ENCODE peak calls at places on chromosomes 4 and X, in nine cellular contexts. C is GM06990, I is AG04450, K is dorsolateral prefrontal cortex, R is stomach, W is fibroblast of mammary gland, F is AG09309, A is B cell, Z is RWPE1. D is an unnamed sample.

GRCh38 chr4:41202356-41202755 is 12.0 kb downstream of the APBB2 start:
- DNase-seq in A (no peak), R (no peak), F (no peak), Z (no peak), C (no peak), W (no peak), K (no peak), I (no peak), D (no peak)

GRCh38 chrX:7514871-7515599 is 327.9 kb upstream of the VCX start:
- DNase-seq in K (no peak), A (no peak), I (no peak), Z (no peak), C (no peak), R (no peak), W (peak), F (no peak), D (no peak)

GRCh38 chr4:123843137-123843536 is 446.5 kb downstream of the SPRY1 start:
- DNase-seq in Z (no peak), K (no peak), R (no peak), W (peak), F (no peak), I (no peak), A (no peak), C (no peak), D (no peak)

GRCh38 chrX:151396042-151396826 is 772 bp upstream of the VMA21 start:
- DNase-seq in Z (peak), I (peak), R (no peak), A (peak), W (peak), C (peak), K (no peak), F (peak), D (no peak)

GRCh38 chr4:156977435-156978160 is 6.0 kb upstream of the PDGFC start:
- DNase-seq in W (peak), Z (no peak), R (no peak), C (no peak), F (peak), K (no peak), A (no peak), I (peak), D (no peak)

GRCh38 chrX:9859711-9860555 is 73.7 kb downstream of the SHROOM2 start:
- DNase-seq in Z (no peak), C (no peak), F (peak), R (no peak), W (peak), K (no peak), A (no peak), I (no peak), D (no peak)

GRCh38 chrX:155864655-155865054 is 16.5 kb upstream of the VAMP7 start:
- DNase-seq in F (no peak), C (no peak), R (no peak), I (no peak), W (peak), Z (peak), A (no peak), K (no peak), D (no peak)

GRCh38 chr4:88976514-88977035 is 80.4 kb downstream of the FAM13A start:
- DNase-seq in C (no peak), A (no peak), F (no peak), W (no peak), I (no peak), K (no peak), R (no peak), Z (no peak), D (no peak)

GRCh38 chrX:129781134-129782014 is 1.6 kb downstream of the SASH3 start:
- DNase-seq in K (no peak), R (peak), I (no peak), Z (no peak), A (peak), F (no peak), W (no peak), C (peak), D (no peak)

GRCh38 chr4:41179086-41179374 is 35.3 kb downstream of the APBB2 start:
- DNase-seq in A (no peak), Z (no peak), C (no peak), I (no peak), R (no peak), W (no peak), F (no peak), K (no peak), D (no peak)

GRCh38 chrX:149512225-149512885 is 7.2 kb upstream of the IDS start:
- DNase-seq in A (peak), C (no peak), K (peak), F (no peak), I (no peak), Z (no peak), W (peak), R (peak), D (peak)

GRCh38 chr4:1369484-1370079 is 22.6 kb downstream of the UVSSA start:
- DNase-seq in R (no peak), I (no peak), A (no peak), K (no peak), C (no peak), F (no peak), Z (no peak), W (no peak), D (no peak)

GRCh38 chrX:20472148-20472547 is 205.4 kb upstream of the RPS6KA3 start:
- DNase-seq in I (no peak), K (no peak), R (no peak), C (no peak), W (no peak), F (no peak), A (no peak), Z (no peak), D (no peak)

GRCh38 chrX:96204928-96205327 is 479.7 kb upstream of the DIAPH2 start:
- DNase-seq in Z (no peak), I (no peak), C (no peak), K (no peak), A (no peak), W (no peak), R (no peak), F (no peak), D (no peak)

GRCh38 chr4:742096-742741 is 36.6 kb downstream of the PCGF3 start:
- DNase-seq in Z (no peak), I (no peak), A (no peak), F (no peak), W (no peak), R (no peak), K (no peak), C (no peak), D (no peak)

GRCh38 chr4:94621491-94622080 is 136.2 kb upstream of the BMPR1B start:
- DNase-seq in Z (peak), C (peak), F (no peak), I (no peak), A (no peak), R (no peak), W (peak), K (no peak), D (no peak)

GRCh38 chr4:69823481-69824186 is 36.3 kb downstream of the SULT1E1 start:
- DNase-seq in C (no peak), Z (peak), A (no peak), I (no peak), K (no peak), R (peak), F (no peak), W (peak), D (no peak)

GRCh38 chr4:47705326-47705981 is 132.4 kb downstream of the CORIN start:
- DNase-seq in W (peak), F (no peak), R (no peak), K (no peak), A (no peak), C (no peak), Z (peak), I (no peak), D (no peak)

GRCh38 chr4:41525129-41525528 is 12.8 kb upstream of the LIMCH1 start:
- DNase-seq in Z (peak), K (no peak), C (no peak), W (no peak), R (no peak), A (no peak), I (peak), F (no peak), D (no peak)

GRCh38 chrX:136204571-136204970 is 46.6 kb downstream of the MAP7D3 start:
- DNase-seq in W (peak), A (no peak), C (no peak), R (no peak), I (no peak), F (no peak), K (no peak), Z (no peak), D (no peak)

GRCh38 chrX:38335382-38335781 is 8.1 kb upstream of the RPGR start:
- DNase-seq in I (no peak), C (no peak), A (no peak), K (no peak), Z (no peak), F (no peak), R (no peak), W (no peak), D (no peak)
- TF ChIP-seq CTCF in I (peak), C (no peak), A (no peak), K (peak), Z (no peak), F (peak), R (no peak), W (peak), D (no peak)

GRCh38 chr4:65943076-65943475 is 272.8 kb upstream of the EPHA5 start:
- DNase-seq in F (peak), A (no peak), Z (peak), R (no peak), C (no peak), W (peak), I (no peak), K (no peak), D (no peak)
- TF ChIP-seq CTCF in F (no peak), A (no peak), Z (no peak), R (no peak), C (no peak), W (no peak), I (no peak), K (no peak), D (no peak)

DNA sequence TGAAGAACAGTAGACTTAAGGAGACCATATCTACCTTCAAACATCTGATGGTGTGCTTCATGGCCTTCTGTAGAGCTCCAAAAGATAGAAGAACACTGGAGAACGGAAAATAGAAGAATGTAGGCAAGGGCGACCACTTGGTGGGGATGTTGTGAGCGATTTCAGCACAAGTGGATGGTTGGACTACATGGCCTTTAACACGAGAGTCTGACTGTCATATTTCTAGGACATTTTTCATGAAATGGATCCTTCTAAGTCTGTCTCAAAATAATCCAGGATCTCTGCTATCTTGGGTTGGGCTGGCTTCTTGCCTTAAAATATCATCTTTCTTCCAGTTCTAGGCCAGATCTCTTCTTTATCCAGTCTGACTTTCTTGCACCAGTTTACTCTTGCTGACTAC is 1.3 kb upstream of the MID1IP1 start:
- DNase-seq in C (no peak), R (no peak), W (peak), A (no peak), F (no peak), I (no peak), Z (no peak), K (no peak), D (no peak)
- TF ChIP-seq CTCF in C (no peak), R (no peak), W (no peak), A (no peak), F (no peak), I (no peak), Z (no peak), K (peak), D (no peak)

DNA sequence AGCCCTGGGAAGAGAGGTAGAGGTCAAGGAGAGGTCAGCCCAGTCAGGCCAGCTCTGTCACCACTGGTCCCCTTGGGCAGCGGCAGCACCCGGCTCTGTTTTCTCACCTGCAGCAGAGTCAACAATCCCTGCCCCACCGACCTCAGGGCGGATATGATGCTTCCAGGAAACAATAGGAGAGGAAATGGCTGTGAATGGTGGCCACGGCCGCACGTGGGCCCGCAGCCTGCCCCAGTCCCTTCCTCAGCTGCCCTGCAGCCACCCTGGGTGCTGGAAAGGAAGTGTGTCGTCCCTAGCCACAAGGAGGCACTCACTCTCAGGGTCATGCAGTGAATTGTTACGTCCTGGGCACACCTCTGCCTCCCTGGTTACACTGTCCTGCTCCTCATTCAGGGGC is 92.5 kb upstream of the ENPP6 start:
- DNase-seq in W (no peak), A (peak), Z (no peak), F (no peak), C (peak), K (no peak), I (no peak), R (no peak), D (no peak)
- TF ChIP-seq CTCF in W (no peak), A (peak), Z (no peak), F (peak), C (peak), K (no peak), I (no peak), R (peak), D (no peak)